ENCODE peak calls at places on chromosomes 4 and X, in four cellular contexts. One of them, this sample, is unnamed.

GRCh38 chrX:10245219-10245618 is 88.4 kb downstream of the CLCN4 start:
- DNase-seq in GM23338: no peak
- DNase-seq in right lobe of liver: no peak
- DNase-seq in transverse colon: no peak
- DNase-seq in this sample: no peak

GRCh38 chrX:113392355-113392754 is 551.7 kb upstream of the AMOT start:
- DNase-seq in right lobe of liver: no peak
- DNase-seq in transverse colon: no peak
- DNase-seq in GM23338: no peak
- DNase-seq in this sample: no peak

GRCh38 chr4:182770969-182771330 is 146.2 kb downstream of the DCTD start:
- DNase-seq in transverse colon: no peak
- DNase-seq in right lobe of liver: no peak
- DNase-seq in GM23338: peak; percentile 76
- DNase-seq in this sample: no peak

GRCh38 chrX:151871244-151871643 is 41.4 kb upstream of the MAGEA4 start:
- DNase-seq in GM23338: no peak
- DNase-seq in transverse colon: no peak
- DNase-seq in right lobe of liver: no peak
- DNase-seq in this sample: no peak

GRCh38 chr4:8225704-8226443 is 26.8 kb downstream of the SH3TC1 start:
- DNase-seq in transverse colon: no peak
- DNase-seq in right lobe of liver: no peak
- DNase-seq in GM23338: peak; percentile 59
- DNase-seq in this sample: peak; percentile 88

GRCh38 chr4:73705056-73705432 is 35.3 kb upstream of the CXCL8 start:
- DNase-seq in transverse colon: no peak
- DNase-seq in GM23338: peak; percentile 73
- DNase-seq in right lobe of liver: no peak
- DNase-seq in this sample: no peak

GRCh38 chr4:109574443-109574850 is 14.4 kb downstream of the MCUB start:
- DNase-seq in transverse colon: no peak
- DNase-seq in GM23338: peak; percentile 28
- DNase-seq in right lobe of liver: no peak
- DNase-seq in this sample: peak; percentile 94

GRCh38 chr4:186067757-186068385 is 1.1 kb upstream of the TLR3 start:
- DNase-seq in right lobe of liver: peak; percentile 83
- DNase-seq in GM23338: peak; percentile 62
- DNase-seq in transverse colon: peak; percentile 80
- DNase-seq in this sample: peak; percentile 66

GRCh38 chr4:4572821-4573220 is 31.0 kb upstream of the STX18 start:
- DNase-seq in right lobe of liver: no peak
- DNase-seq in transverse colon: no peak
- DNase-seq in GM23338: no peak
- DNase-seq in this sample: peak; percentile 54

GRCh38 chr4:54229631-54230478 is 762 bp downstream of the PDGFRA start:
- DNase-seq in GM23338: peak; percentile 64
- DNase-seq in transverse colon: no peak
- DNase-seq in right lobe of liver: peak; percentile 47
- DNase-seq in this sample: no peak

GRCh38 chrX:110310896-110311295 is 7.0 kb downstream of the AMMECR1 start:
- DNase-seq in GM23338: no peak
- DNase-seq in right lobe of liver: no peak
- DNase-seq in transverse colon: no peak
- DNase-seq in this sample: no peak

GRCh38 chr4:25113915-25114904 is 46.0 kb downstream of the SEPSECS start:
- DNase-seq in GM23338: no peak
- DNase-seq in right lobe of liver: no peak
- DNase-seq in transverse colon: no peak
- DNase-seq in this sample: peak; percentile 65

GRCh38 chr4:118888666-118889312 is at the start of gene SYNPO2:
- DNase-seq in GM23338: peak; percentile 92
- DNase-seq in transverse colon: peak; percentile 72
- DNase-seq in right lobe of liver: peak; percentile 55
- DNase-seq in this sample: peak; percentile 62

GRCh38 chr4:18020145-18020670 is 1.3 kb downstream of the LCORL start:
- DNase-seq in right lobe of liver: no peak
- DNase-seq in transverse colon: peak; percentile 19
- DNase-seq in GM23338: peak; percentile 25
- DNase-seq in this sample: no peak

GRCh38 chr4:121071640-121072037 is 696 bp downstream of the NDNF start:
- DNase-seq in right lobe of liver: no peak
- DNase-seq in GM23338: no peak
- DNase-seq in transverse colon: peak; percentile 9
- DNase-seq in this sample: no peak

GRCh38 chr4:175419120-175419774 is 392.8 kb downstream of the GPM6A start:
- DNase-seq in right lobe of liver: no peak
- DNase-seq in GM23338: no peak
- DNase-seq in transverse colon: no peak
- DNase-seq in this sample: no peak

GRCh38 chrX:13194291-13195103 is 125.4 kb downstream of the ATXN3L start:
- DNase-seq in right lobe of liver: no peak
- DNase-seq in transverse colon: no peak
- DNase-seq in GM23338: no peak
- DNase-seq in this sample: no peak

GRCh38 chr4:48831532-48832015 is 686 bp downstream of the OCIAD1 start:
- DNase-seq in right lobe of liver: no peak
- DNase-seq in GM23338: peak; percentile 5
- DNase-seq in transverse colon: no peak
- DNase-seq in this sample: no peak

GRCh38 chr4:174273960-174274359 is 9.5 kb downstream of the FBXO8 start:
- DNase-seq in transverse colon: no peak
- DNase-seq in GM23338: no peak
- DNase-seq in right lobe of liver: no peak
- DNase-seq in this sample: no peak

GRCh38 chrX:120672389-120672788 is 42.5 kb upstream of the C1GALT1C1 start:
- DNase-seq in right lobe of liver: peak; percentile 58
- DNase-seq in GM23338: no peak
- DNase-seq in transverse colon: no peak
- DNase-seq in this sample: no peak

GRCh38 chrX:124211312-124211942 is 121.0 kb upstream of the TEX13D start:
- DNase-seq in transverse colon: no peak
- DNase-seq in GM23338: peak; percentile 68
- DNase-seq in right lobe of liver: no peak
- DNase-seq in this sample: peak; percentile 12

GRCh38 chr4:145937990-145938611 is 522 bp downstream of the ZNF827 start:
- DNase-seq in right lobe of liver: no peak
- DNase-seq in transverse colon: peak; percentile 28
- DNase-seq in GM23338: peak; percentile 80
- DNase-seq in this sample: peak; percentile 30

GRCh38 chr4:125315571-125316390 is 1.0 kb downstream of the FAT4 start:
- DNase-seq in GM23338: peak; percentile 75
- DNase-seq in transverse colon: peak; percentile 13
- DNase-seq in right lobe of liver: peak; percentile 65
- DNase-seq in this sample: peak; percentile 56

GRCh38 chr4:176611954-176612353 is 180.8 kb downstream of the VEGFC start:
- DNase-seq in right lobe of liver: no peak
- DNase-seq in transverse colon: no peak
- DNase-seq in GM23338: no peak
- DNase-seq in this sample: no peak

GRCh38 chrX:153954618-153955450 is 10.4 kb upstream of the RENBP start:
- DNase-seq in GM23338: no peak
- DNase-seq in transverse colon: no peak
- DNase-seq in right lobe of liver: no peak
- DNase-seq in this sample: no peak

GRCh38 chr4:83174844-83175414 is 60.4 kb upstream of the PLAC8 start:
- DNase-seq in right lobe of liver: no peak
- DNase-seq in transverse colon: no peak
- DNase-seq in GM23338: no peak
- DNase-seq in this sample: no peak

GRCh38 chrX:19625612-19626011 is 110.3 kb upstream of the MAP3K15 start:
- DNase-seq in right lobe of liver: no peak
- DNase-seq in GM23338: no peak
- DNase-seq in transverse colon: peak; percentile 25
- DNase-seq in this sample: no peak

GRCh38 chr4:30714408-30715031 is 5.6 kb upstream of the PCDH7 start:
- DNase-seq in transverse colon: peak; percentile 41
- DNase-seq in right lobe of liver: no peak
- DNase-seq in GM23338: peak; percentile 88
- DNase-seq in this sample: peak; percentile 81

GRCh38 chr4:42865572-42866189 is 26.8 kb upstream of the GRXCR1 start:
- DNase-seq in GM23338: peak; percentile 83
- DNase-seq in transverse colon: peak; percentile 44
- DNase-seq in right lobe of liver: peak; percentile 54
- DNase-seq in this sample: peak; percentile 76

GRCh38 chrX:39808471-39808917 is 289.3 kb downstream of the BCOR start:
- DNase-seq in transverse colon: no peak
- DNase-seq in right lobe of liver: no peak
- DNase-seq in GM23338: peak; percentile 24
- DNase-seq in this sample: no peak
- H3K27ac ChIP-seq in transverse colon: peak overlapping the region; percentile 28
- H3K27ac ChIP-seq in right lobe of liver: no peak overlapping the region
- H3K27ac ChIP-seq in GM23338: no peak overlapping the region
- H3K27ac ChIP-seq in this sample: no peak overlapping the region

GRCh38 chrX:48541140-48541814 is 1.8 kb downstream of the TBC1D25 start:
- DNase-seq in transverse colon: no peak
- DNase-seq in GM23338: no peak
- DNase-seq in right lobe of liver: no peak
- DNase-seq in this sample: no peak

GRCh38 chrX:48540480-48540879 is 966 bp downstream of the TBC1D25 start:
- DNase-seq in GM23338: no peak
- DNase-seq in right lobe of liver: no peak
- DNase-seq in transverse colon: no peak
- DNase-seq in this sample: no peak

GRCh38 chrX:48539345-48540014 is at the start of gene TBC1D25:
- DNase-seq in GM23338: peak; percentile 97
- DNase-seq in transverse colon: peak; percentile 98
- DNase-seq in right lobe of liver: peak; percentile 96
- DNase-seq in this sample: peak; percentile 96

GRCh38 chrX:48540015-48540350 is 469 bp downstream of the TBC1D25 start:
- DNase-seq in right lobe of liver: no peak
- DNase-seq in transverse colon: peak; percentile 61
- DNase-seq in GM23338: no peak
- DNase-seq in this sample: peak; percentile 54

GRCh38 chrX:48538641-48539344 is 721 bp upstream of the TBC1D25 start:
- DNase-seq in transverse colon: no peak
- DNase-seq in right lobe of liver: no peak
- DNase-seq in GM23338: no peak
- DNase-seq in this sample: no peak
- H3K4me3 ChIP-seq in transverse colon: no peak overlapping the region
- H3K4me3 ChIP-seq in right lobe of liver: no peak overlapping the region
- H3K4me3 ChIP-seq in GM23338: no peak overlapping the region
- H3K4me3 ChIP-seq in this sample: peak overlapping the region; percentile 70

GRCh38 chr4:113587640-113588275 is 173.8 kb downstream of the CAMK2D start:
- DNase-seq in transverse colon: no peak
- DNase-seq in right lobe of liver: no peak
- DNase-seq in GM23338: no peak
- DNase-seq in this sample: no peak
- H3K4me1 ChIP-seq in transverse colon: no peaks in the 10 kb centered on the region
- H3K4me1 ChIP-seq in right lobe of liver: peaks cover 33% of the 10 kb centered on the region
- H3K4me1 ChIP-seq in GM23338: peaks cover 12% of the 10 kb centered on the region
- H3K4me1 ChIP-seq in this sample: peaks cover 20% of the 10 kb centered on the region

DNA sequence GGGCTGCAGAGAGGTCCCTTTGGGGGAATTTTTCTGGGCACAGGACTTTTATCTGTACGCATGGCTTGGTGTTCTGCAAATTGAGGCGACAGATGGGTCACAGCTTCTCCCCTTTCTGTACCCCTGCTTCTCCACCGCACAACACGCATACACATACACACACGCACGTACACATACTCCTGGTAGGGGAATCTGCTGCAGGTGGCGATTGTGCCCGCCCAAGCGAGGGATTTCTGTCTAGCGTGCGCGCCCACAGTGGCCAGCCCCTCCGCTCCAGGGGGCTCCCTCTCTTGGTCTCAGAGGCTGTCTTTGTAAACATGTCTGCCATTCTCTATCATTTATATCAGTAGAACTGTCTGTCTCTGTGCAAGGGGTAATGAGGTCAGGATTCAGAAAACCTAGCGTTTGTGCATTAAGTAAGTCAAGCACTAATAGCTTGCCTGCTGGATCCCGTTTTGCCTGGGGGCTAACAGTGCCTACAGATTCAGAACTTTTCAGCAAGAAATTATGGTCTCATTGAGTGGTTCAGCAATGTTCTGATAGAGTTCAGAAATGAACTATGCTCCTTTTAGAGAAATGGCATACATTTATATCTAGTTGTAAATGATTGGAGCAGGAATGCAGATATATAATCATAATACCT is 2.2 kb downstream of the GRID2 start:
- DNase-seq in GM23338: peak; percentile 51
- DNase-seq in transverse colon: no peak
- DNase-seq in right lobe of liver: no peak
- DNase-seq in this sample: peak; percentile 7
- H3K27ac ChIP-seq in GM23338: peak overlapping the region; percentile 92
- H3K27ac ChIP-seq in transverse colon: no peak overlapping the region
- H3K27ac ChIP-seq in right lobe of liver: no peak overlapping the region
- H3K27ac ChIP-seq in this sample: no peak overlapping the region

GRCh38 chr4:114599231-114600065 is 841 bp downstream of the UGT8 start:
- DNase-seq in transverse colon: peak; percentile 71
- DNase-seq in GM23338: peak; percentile 78
- DNase-seq in right lobe of liver: no peak
- DNase-seq in this sample: peak; percentile 58
- H3K4me3 ChIP-seq in transverse colon: peak overlapping the region; percentile 41
- H3K4me3 ChIP-seq in GM23338: peak overlapping the region; percentile 83
- H3K4me3 ChIP-seq in right lobe of liver: no peak overlapping the region
- H3K4me3 ChIP-seq in this sample: peak overlapping the region; percentile 74

DNA sequence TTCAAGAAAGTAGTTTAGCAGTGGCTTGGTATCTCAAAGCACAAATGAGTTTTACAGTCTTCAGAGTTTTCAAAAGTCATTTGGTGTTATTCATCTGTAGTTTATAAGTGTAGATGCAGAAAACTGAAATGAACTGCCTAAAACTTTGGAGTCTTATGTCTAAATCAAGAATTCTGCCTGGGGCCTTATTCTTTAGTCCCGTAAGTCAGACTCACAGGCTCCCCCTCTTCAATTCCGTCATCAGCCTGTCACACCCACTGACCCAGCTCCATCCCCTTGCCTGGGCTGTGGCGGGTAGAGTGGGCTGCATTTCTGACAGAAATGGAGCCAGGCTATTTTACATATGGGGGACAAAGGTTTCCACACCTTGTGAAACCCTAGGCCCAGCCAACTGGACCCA is 44.3 kb downstream of the TSPAN5 start:
- DNase-seq in transverse colon: no peak
- DNase-seq in GM23338: no peak
- DNase-seq in right lobe of liver: no peak
- DNase-seq in this sample: no peak
- H3K4me1 ChIP-seq in transverse colon: peaks cover 3% of the 10 kb centered on the region
- H3K4me1 ChIP-seq in GM23338: peaks cover 52% of the 10 kb centered on the region
- H3K4me1 ChIP-seq in right lobe of liver: no peaks in the 10 kb centered on the region
- H3K4me1 ChIP-seq in this sample: no peaks in the 10 kb centered on the region

DNA sequence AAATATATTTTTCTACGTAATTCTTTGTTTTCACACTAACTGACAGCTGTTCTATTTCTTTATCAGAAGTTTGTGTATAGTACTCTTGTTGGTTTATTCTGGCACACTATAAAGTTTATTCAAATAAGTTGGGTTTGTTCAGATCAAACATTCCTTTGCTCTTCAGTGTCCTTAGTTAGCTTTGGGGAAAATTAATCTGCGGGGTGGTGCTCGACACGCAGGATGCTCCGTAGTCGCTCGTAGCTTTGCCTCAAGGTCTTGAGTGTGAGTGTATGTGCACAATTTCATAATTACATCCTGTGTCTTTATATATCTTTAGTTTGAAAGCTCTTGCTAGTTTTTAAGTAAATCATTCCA is 145.6 kb downstream of the STIM2 start:
- DNase-seq in GM23338: no peak
- DNase-seq in transverse colon: no peak
- DNase-seq in right lobe of liver: no peak
- DNase-seq in this sample: no peak
- H3K27ac ChIP-seq in GM23338: no peak overlapping the region
- H3K27ac ChIP-seq in transverse colon: peak overlapping the region; percentile 33
- H3K27ac ChIP-seq in right lobe of liver: peak overlapping the region; percentile 10
- H3K27ac ChIP-seq in this sample: no peak overlapping the region

GRCh38 chr4:2390146-2390545 is 28.3 kb downstream of the ZFYVE28 start:
- DNase-seq in transverse colon: no peak
- DNase-seq in right lobe of liver: no peak
- DNase-seq in GM23338: no peak
- DNase-seq in this sample: no peak
- H3K4me3 ChIP-seq in transverse colon: no peak overlapping the region
- H3K4me3 ChIP-seq in right lobe of liver: no peak overlapping the region
- H3K4me3 ChIP-seq in GM23338: no peak overlapping the region
- H3K4me3 ChIP-seq in this sample: no peak overlapping the region